ENCODE peak calls at places on chromosome 17, in five cellular contexts. One of them, this sample, is unnamed.

GRCh38 chr17:57226793-57227192 is 29.5 kb upstream of the MSI2 start:
- DNase-seq in activated CD4-positive, alpha-beta T cell treated with anti-CD3 and anti-CD28 coated beads, Interleukin-2, amount 50 U/mL, for 48 hours: no peak
- DNase-seq in Panc1: no peak
- DNase-seq in NCI-H1092: no peak
- DNase-seq in T-helper 9 cell: no peak
- DNase-seq in this sample: no peak

GRCh38 chr17:2903193-2903974 is 107.1 kb downstream of the RAP1GAP2 start:
- DNase-seq in activated CD4-positive, alpha-beta T cell treated with anti-CD3 and anti-CD28 coated beads, Interleukin-2, amount 50 U/mL, for 48 hours: no peak
- DNase-seq in Panc1: no peak
- DNase-seq in T-helper 9 cell: no peak
- DNase-seq in NCI-H1092: peak; percentile 44
- DNase-seq in this sample: no peak

GRCh38 chr17:5757306-5757907 is 173.1 kb upstream of the NLRP1 start:
- DNase-seq in Panc1: no peak
- DNase-seq in NCI-H1092: no peak
- DNase-seq in T-helper 9 cell: no peak
- DNase-seq in activated CD4-positive, alpha-beta T cell treated with anti-CD3 and anti-CD28 coated beads, Interleukin-2, amount 50 U/mL, for 48 hours: no peak
- DNase-seq in this sample: no peak

GRCh38 chr17:75754378-75755204 is 10.4 kb downstream of the GALK1 start:
- DNase-seq in T-helper 9 cell: no peak
- DNase-seq in activated CD4-positive, alpha-beta T cell treated with anti-CD3 and anti-CD28 coated beads, Interleukin-2, amount 50 U/mL, for 48 hours: no peak
- DNase-seq in Panc1: no peak
- DNase-seq in NCI-H1092: no peak
- DNase-seq in this sample: no peak

GRCh38 chr17:44144966-44145739 is 3.4 kb downstream of the HROB start:
- DNase-seq in Panc1: no peak
- DNase-seq in T-helper 9 cell: no peak
- DNase-seq in activated CD4-positive, alpha-beta T cell treated with anti-CD3 and anti-CD28 coated beads, Interleukin-2, amount 50 U/mL, for 48 hours: no peak
- DNase-seq in NCI-H1092: no peak
- DNase-seq in this sample: no peak

GRCh38 chr17:47975815-47976190 is 4.9 kb downstream of the CDK5RAP3 start:
- DNase-seq in T-helper 9 cell: no peak
- DNase-seq in NCI-H1092: no peak
- DNase-seq in Panc1: no peak
- DNase-seq in activated CD4-positive, alpha-beta T cell treated with anti-CD3 and anti-CD28 coated beads, Interleukin-2, amount 50 U/mL, for 48 hours: no peak
- DNase-seq in this sample: no peak

GRCh38 chr17:8621585-8621984 is 8.9 kb downstream of the MYH10 start:
- DNase-seq in Panc1: no peak
- DNase-seq in NCI-H1092: no peak
- DNase-seq in T-helper 9 cell: no peak
- DNase-seq in activated CD4-positive, alpha-beta T cell treated with anti-CD3 and anti-CD28 coated beads, Interleukin-2, amount 50 U/mL, for 48 hours: no peak
- DNase-seq in this sample: no peak

GRCh38 chr17:12990041-12990808 is 27.6 kb downstream of the ELAC2 start:
- DNase-seq in T-helper 9 cell: no peak
- DNase-seq in activated CD4-positive, alpha-beta T cell treated with anti-CD3 and anti-CD28 coated beads, Interleukin-2, amount 50 U/mL, for 48 hours: no peak
- DNase-seq in Panc1: no peak
- DNase-seq in NCI-H1092: no peak
- DNase-seq in this sample: no peak

GRCh38 chr17:55086635-55087058 is 118.1 kb downstream of the STXBP4 start:
- DNase-seq in NCI-H1092: no peak
- DNase-seq in T-helper 9 cell: no peak
- DNase-seq in Panc1: peak; percentile 32
- DNase-seq in activated CD4-positive, alpha-beta T cell treated with anti-CD3 and anti-CD28 coated beads, Interleukin-2, amount 50 U/mL, for 48 hours: no peak
- DNase-seq in this sample: no peak

GRCh38 chr17:78795241-78795640 is 13.2 kb upstream of the CYTH1 start:
- DNase-seq in activated CD4-positive, alpha-beta T cell treated with anti-CD3 and anti-CD28 coated beads, Interleukin-2, amount 50 U/mL, for 48 hours: no peak
- DNase-seq in T-helper 9 cell: no peak
- DNase-seq in Panc1: no peak
- DNase-seq in NCI-H1092: no peak
- DNase-seq in this sample: no peak

GRCh38 chr17:44314869-44315661 is 6.7 kb downstream of the RUNDC3A start:
- DNase-seq in Panc1: no peak
- DNase-seq in activated CD4-positive, alpha-beta T cell treated with anti-CD3 and anti-CD28 coated beads, Interleukin-2, amount 50 U/mL, for 48 hours: peak; percentile 64
- DNase-seq in NCI-H1092: peak; percentile 22
- DNase-seq in T-helper 9 cell: peak; percentile 14
- DNase-seq in this sample: no peak

GRCh38 chr17:50467855-50468119 is 893 bp downstream of the CHAD start:
- DNase-seq in Panc1: no peak
- DNase-seq in T-helper 9 cell: no peak
- DNase-seq in NCI-H1092: no peak
- DNase-seq in activated CD4-positive, alpha-beta T cell treated with anti-CD3 and anti-CD28 coated beads, Interleukin-2, amount 50 U/mL, for 48 hours: no peak
- DNase-seq in this sample: no peak

GRCh38 chr17:44997733-44998520 is 29.8 kb upstream of the C1QL1 start:
- DNase-seq in NCI-H1092: no peak
- DNase-seq in Panc1: no peak
- DNase-seq in activated CD4-positive, alpha-beta T cell treated with anti-CD3 and anti-CD28 coated beads, Interleukin-2, amount 50 U/mL, for 48 hours: no peak
- DNase-seq in T-helper 9 cell: no peak
- DNase-seq in this sample: no peak

GRCh38 chr17:16463341-16464000 is 28.5 kb downstream of the LRRC75A start:
- DNase-seq in activated CD4-positive, alpha-beta T cell treated with anti-CD3 and anti-CD28 coated beads, Interleukin-2, amount 50 U/mL, for 48 hours: no peak
- DNase-seq in NCI-H1092: peak; percentile 42
- DNase-seq in T-helper 9 cell: no peak
- DNase-seq in Panc1: no peak
- DNase-seq in this sample: no peak

GRCh38 chr17:45438931-45439610 is 6.4 kb upstream of the ARHGAP27 start:
- DNase-seq in Panc1: no peak
- DNase-seq in NCI-H1092: no peak
- DNase-seq in activated CD4-positive, alpha-beta T cell treated with anti-CD3 and anti-CD28 coated beads, Interleukin-2, amount 50 U/mL, for 48 hours: no peak
- DNase-seq in T-helper 9 cell: no peak
- DNase-seq in this sample: no peak

GRCh38 chr17:7046127-7046724 is 2.3 kb upstream of the SLC16A11 start:
- DNase-seq in NCI-H1092: no peak
- DNase-seq in Panc1: no peak
- DNase-seq in T-helper 9 cell: peak; percentile 38
- DNase-seq in activated CD4-positive, alpha-beta T cell treated with anti-CD3 and anti-CD28 coated beads, Interleukin-2, amount 50 U/mL, for 48 hours: peak; percentile 66
- DNase-seq in this sample: no peak

GRCh38 chr17:28716740-28717577 is 709 bp downstream of the RAB34 start:
- DNase-seq in activated CD4-positive, alpha-beta T cell treated with anti-CD3 and anti-CD28 coated beads, Interleukin-2, amount 50 U/mL, for 48 hours: no peak
- DNase-seq in T-helper 9 cell: no peak
- DNase-seq in Panc1: no peak
- DNase-seq in NCI-H1092: no peak
- DNase-seq in this sample: no peak

GRCh38 chr17:79045830-79046500 is 22.0 kb downstream of the C1QTNF1 start:
- DNase-seq in activated CD4-positive, alpha-beta T cell treated with anti-CD3 and anti-CD28 coated beads, Interleukin-2, amount 50 U/mL, for 48 hours: peak; percentile 74
- DNase-seq in NCI-H1092: peak; percentile 51
- DNase-seq in T-helper 9 cell: peak; percentile 54
- DNase-seq in Panc1: no peak
- DNase-seq in this sample: peak; percentile 52

GRCh38 chr17:29573871-29574731 is 5.6 kb downstream of the TP53I13 start:
- DNase-seq in NCI-H1092: no peak
- DNase-seq in T-helper 9 cell: no peak
- DNase-seq in activated CD4-positive, alpha-beta T cell treated with anti-CD3 and anti-CD28 coated beads, Interleukin-2, amount 50 U/mL, for 48 hours: no peak
- DNase-seq in Panc1: no peak
- DNase-seq in this sample: no peak

GRCh38 chr17:68544521-68544920 is 32.3 kb downstream of the PRKAR1A start:
- DNase-seq in activated CD4-positive, alpha-beta T cell treated with anti-CD3 and anti-CD28 coated beads, Interleukin-2, amount 50 U/mL, for 48 hours: no peak
- DNase-seq in NCI-H1092: no peak
- DNase-seq in Panc1: no peak
- DNase-seq in T-helper 9 cell: no peak
- DNase-seq in this sample: no peak

GRCh38 chr17:44354582-44355309 is 8.9 kb downstream of the FAM171A2 start:
- DNase-seq in activated CD4-positive, alpha-beta T cell treated with anti-CD3 and anti-CD28 coated beads, Interleukin-2, amount 50 U/mL, for 48 hours: peak; percentile 68
- DNase-seq in NCI-H1092: no peak
- DNase-seq in T-helper 9 cell: peak; percentile 59
- DNase-seq in Panc1: no peak
- DNase-seq in this sample: peak; percentile 60

GRCh38 chr17:78979780-78980623 is at the start of gene LGALS3BP:
- DNase-seq in NCI-H1092: peak; percentile 94
- DNase-seq in Panc1: no peak
- DNase-seq in T-helper 9 cell: no peak
- DNase-seq in activated CD4-positive, alpha-beta T cell treated with anti-CD3 and anti-CD28 coated beads, Interleukin-2, amount 50 U/mL, for 48 hours: peak; percentile 41
- DNase-seq in this sample: no peak

GRCh38 chr17:34252890-34253525 is 2.1 kb upstream of the CCL2 start:
- DNase-seq in T-helper 9 cell: no peak
- DNase-seq in NCI-H1092: no peak
- DNase-seq in activated CD4-positive, alpha-beta T cell treated with anti-CD3 and anti-CD28 coated beads, Interleukin-2, amount 50 U/mL, for 48 hours: no peak
- DNase-seq in Panc1: no peak
- DNase-seq in this sample: no peak

GRCh38 chr17:78868391-78868790 is 27.8 kb upstream of the USP36 start:
- DNase-seq in NCI-H1092: no peak
- DNase-seq in Panc1: no peak
- DNase-seq in T-helper 9 cell: no peak
- DNase-seq in activated CD4-positive, alpha-beta T cell treated with anti-CD3 and anti-CD28 coated beads, Interleukin-2, amount 50 U/mL, for 48 hours: no peak
- DNase-seq in this sample: no peak

GRCh38 chr17:27577124-27577761 is 53.7 kb upstream of the LGALS9 start:
- DNase-seq in NCI-H1092: no peak
- DNase-seq in T-helper 9 cell: no peak
- DNase-seq in activated CD4-positive, alpha-beta T cell treated with anti-CD3 and anti-CD28 coated beads, Interleukin-2, amount 50 U/mL, for 48 hours: no peak
- DNase-seq in Panc1: no peak
- DNase-seq in this sample: no peak

GRCh38 chr17:8681175-8681949 is 50.8 kb upstream of the MYH10 start:
- DNase-seq in NCI-H1092: no peak
- DNase-seq in activated CD4-positive, alpha-beta T cell treated with anti-CD3 and anti-CD28 coated beads, Interleukin-2, amount 50 U/mL, for 48 hours: no peak
- DNase-seq in T-helper 9 cell: no peak
- DNase-seq in Panc1: no peak
- DNase-seq in this sample: no peak